ENCODE peak calls at places on chromosomes 3 and 15, in ten cellular contexts. A, R, I, G, T, M, Q, U, V and Y are unnamed samples.

GRCh38 chr15:78937132-78937739 is 7.6 kb downstream of the CTSH start:
- DNase-seq in A (no peak), R (no peak), I (no peak), G (no peak), T (no peak), M (no peak), Q (no peak), U (no peak), V (no peak), Y (no peak)

GRCh38 chr3:170689218-170689874 is 103.5 kb upstream of the SLC7A14 start:
- DNase-seq in A (peak), R (peak), I (no peak), G (peak), T (no peak), M (peak), Q (no peak), U (peak), V (peak), Y (peak)

GRCh38 chr15:43509002-43509922 is 8.1 kb upstream of the MAP1A start:
- DNase-seq in A (no peak), R (peak), I (no peak), G (no peak), T (peak), M (no peak), Q (peak), U (no peak), V (peak), Y (no peak)

GRCh38 chr3:102536479-102536878 is 101.7 kb downstream of the ZPLD1 start:
- DNase-seq in A (peak), R (no peak), I (no peak), G (no peak), T (no peak), M (no peak), Q (no peak), U (peak), V (peak), Y (no peak)

GRCh38 chr15:77532846-77533245 is 99.9 kb downstream of the LINGO1 start:
- DNase-seq in A (no peak), R (no peak), I (no peak), G (no peak), T (no peak), M (no peak), Q (no peak), U (no peak), V (no peak), Y (no peak)

GRCh38 chr3:149330609-149331008 is 2.8 kb downstream of the TM4SF18 start:
- DNase-seq in A (no peak), R (no peak), I (no peak), G (no peak), T (no peak), M (no peak), Q (peak), U (no peak), V (peak), Y (no peak)

GRCh38 chr3:133386876-133387275 is 13.0 kb upstream of the BFSP2 start:
- DNase-seq in A (no peak), R (no peak), I (no peak), G (no peak), T (no peak), M (no peak), Q (no peak), U (no peak), V (no peak), Y (no peak)

GRCh38 chr3:170471149-170471548 is 52.5 kb downstream of the CLDN11 start:
- DNase-seq in A (no peak), R (no peak), I (no peak), G (no peak), T (no peak), M (no peak), Q (no peak), U (no peak), V (no peak), Y (no peak)

GRCh38 chr15:34732430-34732829 is 22.4 kb downstream of the GJD2 start:
- DNase-seq in A (no peak), R (no peak), I (no peak), G (no peak), T (no peak), M (no peak), Q (no peak), U (no peak), V (no peak), Y (no peak)

GRCh38 chr3:105222568-105223093 is 144.1 kb upstream of the ALCAM start:
- DNase-seq in A (no peak), R (no peak), I (no peak), G (no peak), T (no peak), M (no peak), Q (no peak), U (no peak), V (no peak), Y (no peak)

GRCh38 chr3:106184540-106185457 is 316.0 kb upstream of the CBLB start:
- DNase-seq in A (no peak), R (no peak), I (no peak), G (no peak), T (no peak), M (no peak), Q (no peak), U (no peak), V (no peak), Y (no peak)